ENCODE peak calls at places on chromosomes 6 and 20, in five cellular contexts. R is ovary, L is RWPE1, H is H9, Q is left lung. N is an unnamed sample.

GRCh38 chr6:146814148-146814750 is 215.5 kb downstream of the ADGB start:
- DNase-seq in R (no peak), L (no peak), H (no peak), Q (no peak), N (no peak)

GRCh38 chr20:63709149-63709527 is 1.3 kb downstream of the ZGPAT start:
- DNase-seq in R (no peak), L (no peak), H (no peak), Q (no peak), N (no peak)

GRCh38 chr20:37346526-37347346 is 796 bp downstream of the SRC start:
- DNase-seq in R (peak; percentile 40), L (no peak), H (peak; percentile 42), Q (peak; percentile 33), N (no peak)

GRCh38 chr6:130858498-130859160 is 31.4 kb downstream of the SMLR1 start:
- DNase-seq in R (no peak), L (no peak), H (no peak), Q (no peak), N (no peak)

GRCh38 chr6:150269857-150270223 is 99.0 kb upstream of the IYD start:
- DNase-seq in R (no peak), L (peak; percentile 98), H (peak; percentile 35), Q (peak; percentile 40), N (no peak)

GRCh38 chr20:42276718-42277117 is 658.5 kb upstream of the CHD6 start:
- DNase-seq in R (no peak), L (no peak), H (no peak), Q (no peak), N (no peak)

GRCh38 chr6:38427492-38428210 is 212.1 kb downstream of the BTBD9 start:
- DNase-seq in R (no peak), L (no peak), H (no peak), Q (no peak), N (no peak)

GRCh38 chr6:16305246-16305725 is 66.9 kb downstream of the GMPR start:
- DNase-seq in R (no peak), L (no peak), H (no peak), Q (no peak), N (no peak)

GRCh38 chr6:133547136-133547535 is 306.0 kb downstream of the EYA4 start:
- DNase-seq in R (no peak), L (no peak), H (no peak), Q (no peak), N (no peak)

GRCh38 chr6:24122139-24122538 is 3.9 kb upstream of the NRSN1 start:
- DNase-seq in R (no peak), L (no peak), H (no peak), Q (no peak), N (no peak)

GRCh38 chr20:50713677-50714101 is 17.7 kb upstream of the PARD6B start:
- DNase-seq in R (peak; percentile 51), L (no peak), H (peak; percentile 61), Q (no peak), N (no peak)

GRCh38 chr20:63274381-63275228 is 2.0 kb downstream of the ARFGAP1 start:
- DNase-seq in R (no peak), L (no peak), H (no peak), Q (no peak), N (no peak)

GRCh38 chr6:132081338-132081737 is 130.2 kb upstream of the CCN2 start:
- DNase-seq in R (no peak), L (no peak), H (no peak), Q (no peak), N (no peak)

GRCh38 chr6:42083530-42083929 is 33.2 kb downstream of the TAF8 start:
- DNase-seq in R (no peak), L (no peak), H (no peak), Q (no peak), N (no peak)

GRCh38 chr6:148779142-148779562 is 32.3 kb downstream of the UST start:
- DNase-seq in R (no peak), L (no peak), H (no peak), Q (no peak), N (no peak)

GRCh38 chr6:148935705-148936306 is 189.0 kb downstream of the UST start:
- DNase-seq in R (no peak), L (peak; percentile 64), H (no peak), Q (no peak), N (no peak)

GRCh38 chr20:61948586-61949362 is 116.9 kb downstream of the TAF4 start:
- DNase-seq in R (no peak), L (no peak), H (no peak), Q (peak; percentile 25), N (no peak)

GRCh38 chr20:49275634-49276033 is 2.2 kb downstream of the ZNFX1 start:
- DNase-seq in R (no peak), L (no peak), H (no peak), Q (no peak), N (no peak)

GRCh38 chr20:35106827-35107380 is 14.3 kb upstream of the TRPC4AP start:
- DNase-seq in R (no peak), L (peak; percentile 28), H (no peak), Q (no peak), N (no peak)

GRCh38 chr6:30893666-30894065 is 9.3 kb downstream of the DDR1 start:
- DNase-seq in R (no peak), L (no peak), H (no peak), Q (no peak), N (no peak)

GRCh38 chr20:34701405-34702085 is 2.6 kb upstream of the TP53INP2 start:
- DNase-seq in R (no peak), L (no peak), H (no peak), Q (no peak), N (no peak)

GRCh38 chr6:107534762-107535161 is 44.8 kb downstream of the SOBP start:
- DNase-seq in R (no peak), L (no peak), H (no peak), Q (no peak), N (no peak)
- H3K27ac ChIP-seq in R (no peak overlapping the region), L (no peak overlapping the region), H (no peak overlapping the region), Q (no peak overlapping the region), N (no peak overlapping the region)

GRCh38 chr6:65570340-65570739 is 136.7 kb downstream of the EYS start:
- DNase-seq in R (no peak), L (no peak), H (no peak), Q (no peak), N (no peak)

GRCh38 chr6:65569505-65569904 is 137.5 kb downstream of the EYS start:
- DNase-seq in R (no peak), L (no peak), H (no peak), Q (no peak), N (no peak)

GRCh38 chr6:65566117-65566516 is 140.9 kb downstream of the EYS start:
- DNase-seq in R (no peak), L (no peak), H (peak; percentile 67), Q (no peak), N (no peak)
- TF ChIP-seq CTCF in R (no peak), L (no peak), H (peak; percentile 57), Q (no peak), N (no peak)

GRCh38 chr6:4717856-4718255 is 58.3 kb upstream of the CDYL start:
- DNase-seq in R (no peak), L (no peak), H (no peak), Q (no peak), N (no peak)

GRCh38 chr6:4719491-4719890 is 56.7 kb upstream of the CDYL start:
- DNase-seq in R (no peak), L (no peak), H (no peak), Q (no peak), N (no peak)

GRCh38 chr6:4712291-4712690 is 63.9 kb upstream of the CDYL start:
- DNase-seq in R (no peak), L (no peak), H (no peak), Q (no peak), N (no peak)

DNA sequence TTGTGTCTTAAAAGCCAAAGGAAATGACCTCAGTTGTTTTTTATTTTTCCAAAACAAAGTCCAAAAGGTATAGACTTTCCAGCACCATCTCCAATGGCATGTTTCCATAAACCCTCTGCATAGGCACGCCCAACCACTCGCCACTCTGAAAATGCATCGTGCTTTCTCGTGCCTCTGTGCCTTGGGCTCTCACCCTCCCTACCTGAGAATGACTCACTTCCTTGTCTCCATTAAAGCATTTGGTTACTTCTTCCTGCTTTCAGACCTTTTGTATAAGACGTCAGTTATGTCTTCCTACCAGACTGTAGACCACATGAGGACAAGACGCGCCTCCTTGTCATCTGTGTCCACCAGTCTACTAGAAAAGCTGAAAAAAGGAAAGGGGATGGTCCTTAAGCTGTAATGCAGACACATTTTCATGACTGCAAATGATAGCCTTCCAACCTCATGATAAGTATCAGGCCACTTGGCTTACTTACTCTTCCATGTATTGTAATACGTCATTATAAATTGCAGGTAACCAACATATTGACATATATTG is 61.2 kb upstream of the CDYL start:
- DNase-seq in R (no peak), L (peak; percentile 60), H (no peak), Q (no peak), N (no peak)
- H3K27ac ChIP-seq in R (no peak overlapping the region), L (no peak overlapping the region), H (no peak overlapping the region), Q (no peak overlapping the region), N (no peak overlapping the region)

GRCh38 chr6:33443619-33444504 is 10.5 kb upstream of the ZBTB9 start:
- DNase-seq in R (no peak), L (no peak), H (no peak), Q (no peak), N (no peak)
- TF ChIP-seq CTCF in R (no peak), L (no peak), H (no peak), Q (no peak), N (no peak)

GRCh38 chr20:47544852-47545251 is 43.2 kb downstream of the NCOA3 start:
- DNase-seq in R (no peak), L (no peak), H (no peak), Q (no peak), N (no peak)
- H3K27ac ChIP-seq in R (no peak overlapping the region), L (no peak overlapping the region), H (no peak overlapping the region), Q (no peak overlapping the region), N (no peak overlapping the region)

DNA sequence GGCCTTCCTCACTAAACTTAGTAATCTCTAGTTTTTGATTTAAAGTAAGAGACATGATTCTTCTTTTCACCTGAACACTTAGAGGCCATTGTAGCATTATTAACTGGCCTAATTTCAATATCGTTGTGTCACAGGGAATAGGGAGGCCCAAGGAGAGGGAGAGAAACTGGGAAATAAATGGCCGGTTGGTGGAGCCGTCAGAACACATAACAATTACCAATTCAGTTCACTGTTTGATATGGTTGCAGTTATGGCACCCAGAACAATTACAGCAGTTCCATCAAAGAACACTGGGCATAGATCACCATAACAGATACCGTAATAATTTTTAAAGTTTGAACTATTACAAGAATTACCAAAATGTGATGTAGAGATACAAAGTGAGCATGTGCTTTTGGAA is 9.1 kb upstream of the GLYATL3 start:
- DNase-seq in R (no peak), L (no peak), H (no peak), Q (no peak), N (no peak)
- TF ChIP-seq CTCF in R (no peak), L (no peak), H (no peak), Q (no peak), N (no peak)